ENCODE peak calls at places on chromosome 2, in eight cellular contexts. G is left cardiac atrium, D is GM23338, V is ELR, R is AG20443, H is ascending aorta, J is DMS 273 treated with DMSO at 0.1 percent for 48 hours, A is MCF 10A. O is an unnamed sample.
A peak's percentile ranks its signal among the peaks of the same experiment; 100 is the strongest.

GRCh38 chr2:74619651-74620297 is 28.4 kb downstream of the M1AP start:
- DNase-seq in H (no peak), D (no peak), R (no peak), J (no peak), V (no peak), G (no peak), A (no peak), O (no peak)

GRCh38 chr2:3145471-3146027 is 232.1 kb downstream of the EIPR1 start:
- DNase-seq in G (no peak), J (no peak), H (no peak), D (no peak), A (no peak), R (no peak), V (no peak), O (no peak)

GRCh38 chr2:189466656-189467055 is 25.4 kb downstream of the WDR75 start:
- DNase-seq in H (no peak), R (peak; percentile 33), J (no peak), G (no peak), D (peak; percentile 50), V (peak; percentile 56), A (peak; percentile 14), O (no peak)

GRCh38 chr2:193518061-193518817 is 1323.5 kb upstream of the TMEFF2 start:
- DNase-seq in H (no peak), A (peak; percentile 27), D (peak; percentile 12), G (no peak), V (peak; percentile 90), R (no peak), J (no peak), O (no peak)

GRCh38 chr2:73259704-73260337 is 24.5 kb downstream of the FBXO41 start:
- DNase-seq in D (no peak), R (no peak), H (no peak), A (no peak), J (no peak), G (no peak), V (no peak), O (no peak)

GRCh38 chr2:121825003-121825950 is 69.8 kb downstream of the TSN start:
- DNase-seq in R (no peak), H (no peak), G (no peak), D (peak; percentile 44), V (no peak), A (no peak), J (no peak), O (no peak)

GRCh38 chr2:65397122-65397521 is 35.3 kb downstream of the SPRED2 start:
- DNase-seq in A (no peak), H (no peak), D (no peak), G (no peak), V (peak; percentile 33), R (no peak), J (no peak), O (no peak)

GRCh38 chr2:39215545-39215944 is 28.2 kb downstream of the CDKL4 start:
- DNase-seq in J (no peak), G (no peak), D (no peak), V (no peak), A (no peak), H (no peak), R (no peak), O (no peak)

GRCh38 chr2:173869830-173870229 is 95.3 kb downstream of the SP3 start:
- DNase-seq in G (no peak), J (no peak), D (no peak), V (no peak), H (no peak), A (no peak), R (no peak), O (no peak)

GRCh38 chr2:240894836-240895558 is 959 bp downstream of the MAB21L4 start:
- DNase-seq in A (no peak), D (no peak), J (no peak), G (no peak), R (no peak), H (no peak), V (no peak), O (no peak)

GRCh38 chr2:228983700-228984099 is 287.4 kb downstream of the PID1 start:
- DNase-seq in V (peak; percentile 1), J (no peak), G (no peak), H (no peak), A (no peak), D (no peak), R (no peak), O (no peak)

GRCh38 chr2:133780099-133780996 is 212.1 kb upstream of the NCKAP5 start:
- DNase-seq in J (peak; percentile 45), G (no peak), V (peak; percentile 91), H (no peak), D (peak; percentile 90), R (peak; percentile 62), A (peak; percentile 74), O (no peak)

O was measured in thoracic aorta.